ENCODE peak calls at places on chromosomes 16 and 17, in four cellular contexts. P, G, U and Q are unnamed samples. For H3K4me1 and H3K36me3, the result is how much of the 10 kb centered on the place peaks cover.

GRCh38 chr17:82193520-82194236 is 19.0 kb downstream of the CCDC57 start:
- DNase-seq in P (no peak), G (peak), U (no peak), Q (peak)

GRCh38 chr17:58306131-58306951 is 22.3 kb downstream of the TSPOAP1 start:
- DNase-seq in P (no peak), G (no peak), U (no peak), Q (no peak)

GRCh38 chr16:85999778-86000177 is 100.8 kb downstream of the IRF8 start:
- DNase-seq in P (no peak), G (no peak), U (no peak), Q (no peak)

GRCh38 chr17:30290696-30291570 is 811 bp downstream of the BLMH start:
- DNase-seq in P (peak), G (peak), U (peak), Q (peak)

GRCh38 chr17:64788286-64789060 is 126.4 kb upstream of the SMURF2 start:
- DNase-seq in P (peak), G (no peak), U (no peak), Q (peak)

GRCh38 chr17:50219345-50219744 is 17.9 kb upstream of the COL1A1 start:
- DNase-seq in P (no peak), G (no peak), U (no peak), Q (no peak)

GRCh38 chr16:3179651-3180050 is 8.4 kb upstream of the OR1F1 start:
- DNase-seq in P (no peak), G (no peak), U (no peak), Q (no peak)

GRCh38 chr17:67520916-67521772 is 144.1 kb downstream of the PITPNC1 start:
- DNase-seq in P (no peak), G (no peak), U (no peak), Q (no peak)

GRCh38 chr16:55508271-55508921 is 476 bp upstream of the LPCAT2 start:
- DNase-seq in P (no peak), G (no peak), U (no peak), Q (no peak)

GRCh38 chr17:38453951-38454421 is 25.7 kb downstream of the ARHGAP23 start:
- DNase-seq in P (no peak), G (no peak), U (no peak), Q (no peak)

GRCh38 chr17:66420961-66421371 is 118.6 kb downstream of the PRKCA start:
- DNase-seq in P (no peak), G (no peak), U (no peak), Q (no peak)

GRCh38 chr17:82304826-82305726 is 12.3 kb downstream of the CD7 start:
- DNase-seq in P (no peak), G (no peak), U (no peak), Q (no peak)

GRCh38 chr16:75351183-75351582 is 82.1 kb downstream of the CFDP1 start:
- DNase-seq in P (no peak), G (no peak), U (no peak), Q (no peak)

GRCh38 chr17:54848368-54848987 is 52.2 kb upstream of the TOM1L1 start:
- DNase-seq in P (no peak), G (no peak), U (no peak), Q (no peak)

GRCh38 chr17:59846391-59847165 is 46.2 kb downstream of the TUBD1 start:
- DNase-seq in P (no peak), G (peak), U (no peak), Q (peak)

GRCh38 chr16:27444015-27444414 is 42.0 kb downstream of the IL21R start:
- DNase-seq in P (no peak), G (no peak), U (no peak), Q (no peak)

GRCh38 chr16:19830902-19831555 is 53.6 kb downstream of the GPRC5B start:
- DNase-seq in P (no peak), G (no peak), U (no peak), Q (no peak)

GRCh38 chr17:1186214-1186820 is 6.5 kb upstream of the ABR start:
- DNase-seq in P (no peak), G (no peak), U (no peak), Q (no peak)

GRCh38 chr16:86377251-86378022 is 132.9 kb upstream of the FOXF1 start:
- DNase-seq in P (no peak), G (no peak), U (no peak), Q (no peak)

GRCh38 chr17:20084621-20085282 is 75.6 kb downstream of the SPECC1 start:
- DNase-seq in P (no peak), G (no peak), U (no peak), Q (no peak)

GRCh38 chr16:50407351-50407750 is 38.6 kb upstream of the BRD7 start:
- DNase-seq in P (no peak), G (no peak), U (no peak), Q (no peak)

GRCh38 chr17:42428141-42428944 is 5.3 kb upstream of the CAVIN1 start:
- DNase-seq in P (no peak), G (peak), U (peak), Q (no peak)

GRCh38 chr17:18356624-18357023 is 6.7 kb downstream of the SHMT1 start:
- DNase-seq in P (no peak), G (peak), U (no peak), Q (no peak)

GRCh38 chr16:75110637-75111513 is 5.7 kb downstream of the LDHD start:
- DNase-seq in P (peak), G (peak), U (peak), Q (peak)

GRCh38 chr17:72116692-72117469 is 3.9 kb upstream of the SOX9 start:
- DNase-seq in P (peak), G (peak), U (no peak), Q (peak)

GRCh38 chr17:7219812-7220592 is at the start of the genes ACADVL and DLG4:
- DNase-seq in P (peak), G (peak), U (peak), Q (peak)

GRCh38 chr17:7220593-7221280 is 999 bp downstream of the ACADVL start:
- DNase-seq in P (peak), G (peak), U (peak), Q (peak)

GRCh38 chr17:7218774-7219173 is 862 bp downstream of the DLG4 start:
- DNase-seq in P (no peak), G (no peak), U (no peak), Q (no peak)

GRCh38 chr17:7218166-7218565 is 1.5 kb downstream of the DLG4 start:
- DNase-seq in P (no peak), G (no peak), U (no peak), Q (no peak)

GRCh38 chr17:7219434-7219811 is 213 bp downstream of the DLG4 start:
- DNase-seq in P (no peak), G (no peak), U (no peak), Q (no peak)
- H3K4me1 ChIP-seq in P (under half), G (under half), U (half or more), Q (under half)

DNA sequence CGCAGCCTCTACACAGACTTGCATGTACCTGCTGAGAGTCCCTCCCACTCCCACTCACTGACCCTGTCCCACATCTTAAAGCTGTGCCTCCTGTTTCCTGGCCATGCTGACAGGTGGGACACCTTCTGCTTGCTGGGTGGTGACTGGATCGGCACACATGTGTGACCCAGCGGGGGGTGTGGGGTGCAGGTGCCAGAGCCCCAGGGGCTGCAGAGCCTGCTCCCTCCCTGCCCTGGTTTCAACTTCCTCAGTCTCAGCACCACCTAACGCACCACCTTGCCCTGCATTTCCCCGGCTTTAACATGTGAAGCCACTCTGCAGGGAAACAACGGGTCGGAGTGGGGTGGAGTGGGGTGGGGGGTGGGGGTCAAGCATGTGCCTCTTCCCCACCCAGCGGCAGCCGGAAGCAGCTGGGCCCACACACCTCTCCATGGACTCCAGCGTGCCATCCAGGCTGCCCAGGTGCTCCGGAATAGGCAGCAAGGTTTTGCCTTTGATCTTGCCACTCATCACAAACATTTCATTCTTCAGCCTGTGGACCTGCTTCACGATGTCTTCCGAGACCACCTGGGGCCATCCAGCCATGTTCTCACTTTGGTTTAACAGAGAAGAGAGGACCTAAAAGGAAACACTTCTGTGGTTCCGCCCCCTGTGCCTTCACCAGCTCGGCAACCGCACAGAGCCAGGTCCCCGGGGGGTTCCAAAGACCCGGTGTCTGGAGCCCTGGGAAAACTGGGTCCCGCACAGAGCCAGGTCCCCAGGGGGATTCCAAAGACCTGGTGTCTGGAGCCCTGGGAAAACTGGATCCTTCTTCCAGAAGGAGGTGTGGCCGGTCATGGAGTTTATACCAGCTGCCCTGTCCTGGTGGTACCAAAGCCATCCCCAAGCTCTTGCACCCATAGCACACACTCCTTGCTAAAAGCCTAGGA is 4.7 kb downstream of the DNAH17 start:
- DNase-seq in P (no peak), G (no peak), U (no peak), Q (no peak)
- H3K36me3 ChIP-seq in P (under half), G (under half), U (under half), Q (under half)

DNA sequence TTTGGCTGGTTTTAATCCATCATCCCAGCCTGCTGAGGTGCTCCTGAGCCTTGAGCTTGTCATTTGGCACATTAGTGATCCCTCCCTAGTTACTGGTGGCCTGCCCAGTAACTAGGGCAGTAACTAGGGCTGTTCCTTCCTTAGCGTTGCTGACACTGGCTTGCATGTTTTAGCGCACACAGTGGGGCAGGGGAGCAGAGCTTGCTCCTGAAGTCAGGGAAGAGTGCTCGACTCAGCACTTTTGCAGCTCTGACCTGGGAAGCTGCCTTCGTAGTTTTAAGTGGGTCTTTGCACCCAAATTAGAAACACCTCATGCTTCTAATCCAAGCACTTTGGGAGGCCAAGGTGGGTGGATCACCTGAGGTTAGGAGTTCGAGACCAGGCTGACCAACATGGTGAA is 15.6 kb downstream of the CCDC42 start:
- DNase-seq in P (no peak), G (no peak), U (no peak), Q (no peak)
- H3K4me1 ChIP-seq in P (under half), G (under half), U (under half), Q (under half)

GRCh38 chr17:45009676-45010467 is 41.6 kb downstream of the DCAKD start:
- DNase-seq in P (no peak), G (no peak), U (no peak), Q (no peak)

GRCh38 chr17:45005700-45006099 is 37.6 kb upstream of the C1QL1 start:
- DNase-seq in P (no peak), G (no peak), U (no peak), Q (no peak)

GRCh38 chr17:45004388-45004787 is 36.3 kb upstream of the C1QL1 start:
- DNase-seq in P (no peak), G (no peak), U (no peak), Q (no peak)

GRCh38 chr17:45008191-45008590 is 40.1 kb upstream of the C1QL1 start:
- DNase-seq in P (no peak), G (no peak), U (no peak), Q (no peak)

DNA sequence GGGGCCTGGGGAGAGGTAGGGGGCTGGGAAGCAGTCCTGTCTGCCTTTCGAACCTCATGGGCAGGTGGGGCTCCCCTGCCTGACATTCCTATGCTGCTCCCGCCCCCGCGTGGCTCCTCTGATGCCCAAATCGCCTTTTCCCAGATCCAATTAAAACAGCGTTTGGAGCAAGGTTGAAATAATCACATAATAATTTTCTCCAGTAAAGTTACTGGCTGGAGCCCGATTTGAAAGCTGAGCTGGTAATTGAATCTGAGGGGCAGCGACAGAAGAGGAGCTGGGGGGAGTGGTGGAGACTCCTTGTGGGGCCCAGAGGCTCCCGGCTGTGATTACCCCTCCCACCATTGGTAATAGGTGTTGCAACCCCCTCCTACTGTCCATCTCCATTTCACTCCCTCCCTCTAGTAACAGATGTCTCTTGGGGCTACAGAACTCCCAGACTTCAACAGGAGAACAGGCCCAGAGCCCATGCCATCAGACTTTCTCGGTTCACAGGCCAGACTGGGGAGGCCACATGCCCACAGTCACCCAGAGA is 38.9 kb upstream of the C1QL1 start:
- DNase-seq in P (no peak), G (no peak), U (no peak), Q (no peak)
- H3K36me3 ChIP-seq in P (under half), G (under half), U (under half), Q (under half)

GRCh38 chr16:81669473-81670350 is 109.4 kb upstream of the PLCG2 start:
- DNase-seq in P (no peak), G (no peak), U (no peak), Q (no peak)

GRCh38 chr16:81665588-81665987 is 113.5 kb upstream of the PLCG2 start:
- DNase-seq in P (no peak), G (no peak), U (no peak), Q (no peak)

GRCh38 chr16:81666102-81666501 is 113.0 kb upstream of the PLCG2 start:
- DNase-seq in P (no peak), G (no peak), U (no peak), Q (no peak)

GRCh38 chr16:81671738-81672597 is 107.1 kb upstream of the PLCG2 start:
- DNase-seq in P (no peak), G (no peak), U (no peak), Q (no peak)

GRCh38 chr16:81668243-81669097 is 110.6 kb upstream of the PLCG2 start:
- DNase-seq in P (no peak), G (no peak), U (no peak), Q (no peak)
- H3K4me1 ChIP-seq in P (under half), G (under half), U (under half), Q (under half)

GRCh38 chr16:4443986-4444385 is 18.3 kb downstream of the DNAJA3 start:
- DNase-seq in P (no peak), G (no peak), U (no peak), Q (no peak)

GRCh38 chr16:4442371-4442770 is 16.7 kb downstream of the DNAJA3 start:
- DNase-seq in P (no peak), G (no peak), U (no peak), Q (no peak)

GRCh38 chr16:4437366-4437765 is 11.7 kb downstream of the DNAJA3 start:
- DNase-seq in P (no peak), G (no peak), U (no peak), Q (no peak)

GRCh38 chr16:4443271-4443670 is 17.6 kb downstream of the DNAJA3 start:
- DNase-seq in P (no peak), G (no peak), U (no peak), Q (no peak)
- H3K36me3 ChIP-seq in P (under half), G (under half), U (under half), Q (under half)

DNA sequence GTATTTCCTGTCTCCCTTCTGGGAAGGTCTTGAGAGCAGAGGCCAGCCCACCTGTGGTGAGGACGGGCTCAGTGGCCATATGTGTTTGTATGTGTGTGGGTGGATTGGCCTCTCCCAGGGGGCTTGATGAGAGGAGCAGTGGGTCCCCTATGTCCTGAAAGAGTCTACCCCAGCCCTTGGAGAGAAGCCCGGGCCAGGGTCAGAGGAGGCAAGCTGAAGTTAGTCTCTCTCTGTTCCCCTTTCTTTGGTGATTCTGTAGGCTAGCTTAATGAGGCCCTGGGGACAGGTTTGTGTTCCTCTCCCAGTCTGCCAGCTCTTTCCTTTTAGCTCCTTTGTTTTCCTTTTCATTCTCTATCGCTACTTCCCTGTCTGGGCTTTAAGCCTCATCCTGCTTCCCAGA is 23.8 kb upstream of the NFATC3 start:
- DNase-seq in P (peak), G (no peak), U (no peak), Q (no peak)
- H3K4me1 ChIP-seq in P (under half), G (under half), U (under half), Q (under half)

DNA sequence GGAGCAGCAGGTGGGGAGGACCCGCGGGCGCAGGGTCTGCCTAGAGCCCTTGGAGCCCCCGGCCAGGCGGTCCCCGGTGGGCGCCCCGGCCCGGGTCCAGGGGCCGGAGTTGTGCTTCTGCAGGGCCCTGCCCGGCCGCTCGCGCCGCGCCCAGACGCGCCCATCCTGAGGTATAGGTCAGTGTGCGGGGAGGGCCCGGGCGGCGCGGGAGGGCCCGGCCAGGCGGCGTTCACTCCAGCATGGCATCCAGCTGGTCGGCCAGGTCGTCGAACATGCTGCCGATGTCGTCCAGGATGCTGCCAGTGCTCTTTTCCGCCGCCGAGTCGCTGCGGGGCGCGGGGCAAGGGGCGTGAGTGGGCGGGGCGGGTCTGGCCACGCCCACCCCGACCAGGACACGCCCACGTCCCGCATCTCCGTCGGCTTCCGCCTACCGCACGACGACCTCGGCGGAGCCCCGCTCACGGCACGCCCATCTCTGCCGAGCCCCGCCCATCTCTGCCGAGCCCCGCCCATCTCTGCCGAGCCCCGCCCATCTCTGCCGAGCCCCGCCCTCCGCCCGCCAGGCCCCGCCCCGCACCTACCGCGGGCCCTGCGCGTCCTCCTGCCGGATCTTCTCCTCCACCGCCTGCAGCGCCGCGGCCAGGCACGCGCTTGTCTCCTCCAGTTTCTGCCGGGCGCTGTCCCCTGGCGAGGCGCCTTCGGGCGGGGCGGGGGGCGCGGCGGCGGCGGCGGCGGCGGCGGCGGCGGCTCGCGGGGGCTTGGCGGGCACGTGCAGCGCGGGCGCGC is 17.9 kb downstream of the CASKIN1 start:
- DNase-seq in P (no peak), G (peak), U (no peak), Q (peak)
- H3K36me3 ChIP-seq in P (under half), G (under half), U (under half), Q (under half)

DNA sequence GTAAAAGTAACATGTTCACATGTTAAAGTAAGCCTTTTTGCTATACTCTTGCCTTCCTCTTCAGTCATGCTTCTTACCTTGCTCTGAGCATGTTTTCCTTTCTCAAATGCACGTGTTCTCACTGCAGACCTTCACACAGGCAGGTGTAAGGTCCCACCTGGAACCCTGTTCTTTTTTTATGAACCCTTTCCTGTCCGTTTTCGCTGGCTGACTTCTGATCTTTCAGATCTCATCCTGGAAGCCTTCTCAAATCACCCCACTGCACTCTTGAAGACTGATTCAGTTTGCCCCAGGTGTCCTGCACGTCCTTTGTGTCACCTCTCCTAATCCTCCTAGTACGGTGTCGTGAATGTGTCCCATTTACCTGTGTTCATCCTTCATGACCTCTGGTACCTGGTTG is 313.6 kb downstream of the SNX29 start:
- DNase-seq in P (no peak), G (no peak), U (no peak), Q (no peak)
- H3K4me1 ChIP-seq in P (under half), G (under half), U (under half), Q (under half)